ENCODE peak calls at places on chromosomes 11 and 22, in seven cellular contexts. W, N, L, E, D, A and T are unnamed samples.

GRCh38 chr11:48013269-48013901 is 33.0 kb downstream of the PTPRJ start:
- DNase-seq in W (no peak), N (peak; percentile 34), L (no peak), E (no peak), D (no peak), A (no peak), T (no peak)

GRCh38 chr22:20319745-20320658 is at the start of gene DGCR6L:
- DNase-seq in W (peak; percentile 91), N (peak; percentile 98), L (peak; percentile 96), E (peak; percentile 87), D (peak; percentile 90), A (peak; percentile 94), T (peak; percentile 97)

GRCh38 chr11:134761361-134761760 is 349.3 kb upstream of the B3GAT1 start:
- DNase-seq in W (no peak), N (no peak), L (no peak), E (no peak), D (no peak), A (no peak), T (peak; percentile 69)

GRCh38 chr11:15497366-15497765 is 382.6 kb downstream of the INSC start:
- DNase-seq in W (no peak), N (peak; percentile 18), L (no peak), E (no peak), D (no peak), A (no peak), T (no peak)

GRCh38 chr11:117392001-117392690 is 64.5 kb downstream of the CEP164 start:
- DNase-seq in W (no peak), N (no peak), L (no peak), E (no peak), D (no peak), A (no peak), T (no peak)

GRCh38 chr22:44180706-44181032 is at the start of gene PARVG:
- DNase-seq in W (no peak), N (no peak), L (no peak), E (no peak), D (no peak), A (no peak), T (no peak)

GRCh38 chr22:22997262-22997898 is 72.9 kb upstream of the GNAZ start:
- DNase-seq in W (no peak), N (no peak), L (no peak), E (no peak), D (no peak), A (no peak), T (no peak)

GRCh38 chr11:17413414-17414316 is 25.2 kb upstream of the KCNJ11 start:
- DNase-seq in W (no peak), N (no peak), L (no peak), E (no peak), D (no peak), A (no peak), T (no peak)

GRCh38 chr11:16883179-16883578 is 131.0 kb downstream of the PLEKHA7 start:
- DNase-seq in W (no peak), N (peak; percentile 28), L (peak; percentile 32), E (no peak), D (no peak), A (no peak), T (no peak)

GRCh38 chr11:102256251-102256650 is 61.0 kb upstream of the BIRC3 start:
- DNase-seq in W (peak; percentile 81), N (no peak), L (no peak), E (peak; percentile 93), D (no peak), A (no peak), T (no peak)

GRCh38 chr22:24429411-24430365 is 2.3 kb downstream of the ADORA2A start:
- DNase-seq in W (no peak), N (peak; percentile 70), L (peak; percentile 45), E (no peak), D (peak; percentile 39), A (no peak), T (no peak)

GRCh38 chr11:118002010-118002540 is 15.9 kb downstream of the IL10RA start:
- DNase-seq in W (no peak), N (no peak), L (no peak), E (no peak), D (no peak), A (no peak), T (no peak)

GRCh38 chr22:35430897-35431322 is 31.0 kb downstream of the MCM5 start:
- DNase-seq in W (peak; percentile 87), N (peak; percentile 89), L (peak; percentile 91), E (peak; percentile 88), D (peak; percentile 96), A (peak; percentile 65), T (peak; percentile 81)

GRCh38 chr22:29704528-29705285 is 15.1 kb upstream of the CABP7 start:
- DNase-seq in W (peak; percentile 30), N (no peak), L (peak; percentile 54), E (peak; percentile 38), D (peak; percentile 24), A (no peak), T (no peak)

GRCh38 chr11:71269603-71270511 is 17.5 kb upstream of the SHANK2 start:
- DNase-seq in W (no peak), N (no peak), L (no peak), E (no peak), D (no peak), A (no peak), T (no peak)

GRCh38 chr11:121555172-121555571 is 102.4 kb upstream of the SORL1-AS1 start:
- DNase-seq in W (peak; percentile 10), N (no peak), L (no peak), E (no peak), D (no peak), A (no peak), T (no peak)

GRCh38 chr22:27992294-27993165 is 73.5 kb upstream of the PITPNB start:
- DNase-seq in W (no peak), N (no peak), L (no peak), E (no peak), D (no peak), A (no peak), T (no peak)
- H3K4me3 ChIP-seq in W (no peak overlapping the region), N (no peak overlapping the region), L (no peak overlapping the region), E (no peak overlapping the region), D (no peak overlapping the region), A (no peak overlapping the region), T (no peak overlapping the region)

GRCh38 chr22:41092847-41093371 is 517 bp downstream of the EP300 start:
- DNase-seq in W (peak; percentile 41), N (no peak), L (peak; percentile 52), E (no peak), D (peak; percentile 46), A (no peak), T (no peak)

GRCh38 chr22:41096391-41096790 is 4.0 kb downstream of the EP300 start:
- DNase-seq in W (no peak), N (no peak), L (no peak), E (no peak), D (no peak), A (no peak), T (no peak)

GRCh38 chr22:41091139-41092022 is 1.0 kb upstream of the EP300 start:
- DNase-seq in W (peak; percentile 97), N (peak; percentile 99), L (peak; percentile 99), E (peak; percentile 97), D (peak; percentile 99), A (peak; percentile 98), T (peak; percentile 98)

GRCh38 chr22:41092023-41092817 is at the start of gene EP300:
- DNase-seq in W (peak; percentile 69), N (peak; percentile 86), L (peak; percentile 87), E (peak; percentile 45), D (peak; percentile 59), A (peak; percentile 79), T (peak; percentile 87)

GRCh38 chr22:41094036-41094435 is 1.6 kb downstream of the EP300 start:
- DNase-seq in W (peak; percentile 49), N (no peak), L (no peak), E (peak; percentile 16), D (peak; percentile 37), A (no peak), T (peak; percentile 38)
- H3K4me3 ChIP-seq in W (peak overlapping the region; percentile 83), N (peak overlapping the region; percentile 97), L (no peak overlapping the region), E (peak overlapping the region; percentile 83), D (peak overlapping the region; percentile 89), A (peak overlapping the region; percentile 76), T (peak overlapping the region; percentile 62)

DNA sequence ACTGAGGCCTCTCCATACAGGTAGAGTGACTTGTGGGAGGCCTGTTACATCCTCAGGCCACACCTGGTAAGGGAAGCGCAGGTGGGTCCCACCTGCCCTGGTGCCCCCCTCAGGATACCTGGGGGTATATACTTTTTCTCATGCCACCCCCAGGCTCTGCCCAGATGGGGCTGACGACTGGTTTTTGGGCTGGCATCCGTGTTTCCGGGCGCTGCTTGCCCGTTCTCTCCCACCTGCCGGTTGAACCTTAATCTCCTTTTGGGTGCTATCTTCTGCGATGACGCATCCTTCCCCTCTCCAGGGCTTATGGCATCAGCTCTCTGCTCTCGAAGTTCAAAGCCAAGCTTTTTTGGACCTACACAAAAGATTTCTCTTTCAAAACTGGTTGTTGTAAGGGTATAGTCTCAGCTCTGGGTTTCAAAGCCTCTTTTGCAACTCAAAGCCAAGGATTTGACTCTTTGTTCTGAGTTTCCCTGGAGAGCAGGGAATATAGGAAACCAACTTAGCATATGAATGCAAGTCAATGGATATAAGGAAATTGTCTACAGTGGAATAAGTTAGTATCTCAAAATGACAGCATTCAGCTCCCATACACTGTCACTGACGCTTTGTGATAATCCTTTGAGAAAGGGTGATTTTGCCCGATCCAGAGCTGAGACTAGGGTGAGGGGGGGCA is 8.6 kb upstream of the LRRC10B start:
- DNase-seq in W (no peak), N (no peak), L (no peak), E (no peak), D (no peak), A (no peak), T (no peak)
- H3K4me3 ChIP-seq in W (no peak overlapping the region), N (no peak overlapping the region), L (no peak overlapping the region), E (no peak overlapping the region), D (no peak overlapping the region), A (no peak overlapping the region), T (no peak overlapping the region)

GRCh38 chr22:38923463-38924196 is 33.8 kb upstream of the APOBEC3A start:
- DNase-seq in W (peak; percentile 86), N (peak; percentile 63), L (peak; percentile 89), E (peak; percentile 36), D (peak; percentile 92), A (no peak), T (peak; percentile 88)
- H3K4me3 ChIP-seq in W (peak overlapping the region; percentile 3), N (peak overlapping the region; percentile 56), L (no peak overlapping the region), E (peak overlapping the region; percentile 15), D (peak overlapping the region; percentile 52), A (no peak overlapping the region), T (peak overlapping the region; percentile 34)